ENCODE peak calls at places on chromosomes 1 and 21, in five cellular contexts. X, L, R, U and O are unnamed samples.
A peak's percentile ranks its signal among the peaks of the same experiment; 100 is the strongest.

GRCh38 chr1:180923024-180923841 is 10.5 kb downstream of the KIAA1614 start:
- DNase-seq in X (peak; percentile 49), L (peak; percentile 68), R (no peak), U (no peak), O (no peak)

GRCh38 chr1:24935615-24936484 is 5.8 kb upstream of the RUNX3 start:
- DNase-seq in X (no peak), L (no peak), R (no peak), U (no peak), O (no peak)

GRCh38 chr1:166839600-166840308 is 479 bp downstream of the POGK start:
- DNase-seq in X (peak; percentile 72), L (peak; percentile 74), R (peak; percentile 36), U (peak; percentile 81), O (peak; percentile 74)

GRCh38 chr1:58783993-58784757 is at the start of gene JUN:
- DNase-seq in X (peak; percentile 100), L (peak; percentile 96), R (peak; percentile 100), U (peak; percentile 99), O (peak; percentile 99)

GRCh38 chr1:161676441-161676840 is 13.5 kb downstream of the FCGR2B start:
- DNase-seq in X (no peak), L (no peak), R (no peak), U (no peak), O (no peak)

GRCh38 chr21:46017148-46017547 is 35.6 kb downstream of the COL6A1 start:
- DNase-seq in X (no peak), L (no peak), R (no peak), U (no peak), O (no peak)

GRCh38 chr1:92203105-92203504 is 14.6 kb upstream of the C1orf146 start:
- DNase-seq in X (no peak), L (no peak), R (no peak), U (no peak), O (no peak)

GRCh38 chr1:239999170-239999569 is 92.5 kb upstream of the FMN2 start:
- DNase-seq in X (no peak), L (no peak), R (no peak), U (no peak), O (no peak)

GRCh38 chr21:16309250-16309971 is 579.6 kb downstream of the USP25 start:
- DNase-seq in X (no peak), L (no peak), R (no peak), U (no peak), O (no peak)

GRCh38 chr1:203028784-203029553 is 2.7 kb downstream of the PPFIA4 start:
- DNase-seq in X (peak; percentile 46), L (no peak), R (no peak), U (peak; percentile 40), O (no peak)

GRCh38 chr1:22131875-22132486 is 10.9 kb downstream of the WNT4 start:
- DNase-seq in X (no peak), L (peak; percentile 91), R (no peak), U (peak; percentile 74), O (peak; percentile 54)

GRCh38 chr1:110566836-110567235 is 39.3 kb downstream of the KCNA2 start:
- DNase-seq in X (no peak), L (no peak), R (no peak), U (no peak), O (no peak)

GRCh38 chr1:47818682-47819502 is 178.3 kb downstream of the TRABD2B start:
- DNase-seq in X (no peak), L (no peak), R (no peak), U (no peak), O (no peak)

GRCh38 chr1:22895357-22895756 is 77.3 kb downstream of the LACTBL1 start:
- DNase-seq in X (no peak), L (no peak), R (no peak), U (no peak), O (no peak)

GRCh38 chr1:160191756-160192155 is 1.4 kb downstream of the CASQ1 start:
- DNase-seq in X (no peak), L (no peak), R (no peak), U (no peak), O (no peak)

GRCh38 chr21:25330266-25330665 is 277.0 kb downstream of the MRPL39 start:
- DNase-seq in X (peak; percentile 61), L (no peak), R (no peak), U (no peak), O (no peak)

GRCh38 chr1:234246638-234247116 is 126.6 kb upstream of the COA6 start:
- DNase-seq in X (no peak), L (no peak), R (no peak), U (no peak), O (peak; percentile 76)

GRCh38 chr1:51937112-51937511 is 53.4 kb downstream of the RAB3B start:
- DNase-seq in X (no peak), L (no peak), R (no peak), U (no peak), O (no peak)

GRCh38 chr1:226449823-226450222 is 41.9 kb upstream of the PARP1 start:
- DNase-seq in X (no peak), L (no peak), R (no peak), U (no peak), O (no peak)

GRCh38 chr1:227351443-227351842 is 33.2 kb upstream of the CDC42BPA start:
- DNase-seq in X (peak; percentile 68), L (no peak), R (no peak), U (no peak), O (no peak)

GRCh38 chr1:115879977-115880376 is 39.1 kb upstream of the NHLH2 start:
- DNase-seq in X (no peak), L (no peak), R (no peak), U (no peak), O (no peak)

GRCh38 chr1:37793773-37794371 is at the start of gene MANEAL:
- DNase-seq in X (peak; percentile 79), L (peak; percentile 60), R (no peak), U (peak; percentile 71), O (peak; percentile 85)

GRCh38 chr1:215568287-215568692 is 1.2 kb downstream of the KCTD3 start:
- DNase-seq in X (peak; percentile 72), L (no peak), R (peak; percentile 38), U (peak; percentile 53), O (no peak)

GRCh38 chr1:64114012-64114525 is 89.4 kb upstream of the UBE2U start:
- DNase-seq in X (peak; percentile 54), L (no peak), R (no peak), U (no peak), O (no peak)

GRCh38 chr1:218585565-218586184 is 240.5 kb downstream of the TGFB2 start:
- DNase-seq in X (peak; percentile 25), L (peak; percentile 73), R (no peak), U (no peak), O (no peak)

GRCh38 chr1:172219966-172220365 is 200.5 kb upstream of the C1orf105 start:
- DNase-seq in X (no peak), L (no peak), R (no peak), U (no peak), O (no peak)

GRCh38 chr21:32771134-32771523 is 426 bp downstream of the PAXBP1 start:
- DNase-seq in X (peak; percentile 77), L (peak; percentile 61), R (peak; percentile 45), U (no peak), O (no peak)

GRCh38 chr1:210857724-210858123 is 276.2 kb downstream of the KCNH1 start:
- DNase-seq in X (no peak), L (no peak), R (no peak), U (no peak), O (no peak)

GRCh38 chr1:232635778-232636356 is 5.9 kb upstream of the SIPA1L2 start:
- DNase-seq in X (peak; percentile 68), L (no peak), R (no peak), U (no peak), O (no peak)

GRCh38 chr1:12609469-12610003 is 8.5 kb downstream of the DHRS3 start:
- DNase-seq in X (no peak), L (no peak), R (no peak), U (no peak), O (no peak)

GRCh38 chr1:66168919-66169725 is 364.8 kb upstream of the SGIP1 start:
- DNase-seq in X (no peak), L (no peak), R (no peak), U (no peak), O (no peak)

GRCh38 chr21:34846601-34847112 is 177.9 kb downstream of the CLIC6 start:
- DNase-seq in X (peak; percentile 91), L (no peak), R (no peak), U (no peak), O (no peak)

GRCh38 chr1:54279457-54279856 is 79.5 kb downstream of the MRPL37 start:
- DNase-seq in X (no peak), L (no peak), R (no peak), U (no peak), O (no peak)
- TF ChIP-seq CTCF in X (no peak), L (no peak), R (no peak), U (no peak), O (no peak)

DNA sequence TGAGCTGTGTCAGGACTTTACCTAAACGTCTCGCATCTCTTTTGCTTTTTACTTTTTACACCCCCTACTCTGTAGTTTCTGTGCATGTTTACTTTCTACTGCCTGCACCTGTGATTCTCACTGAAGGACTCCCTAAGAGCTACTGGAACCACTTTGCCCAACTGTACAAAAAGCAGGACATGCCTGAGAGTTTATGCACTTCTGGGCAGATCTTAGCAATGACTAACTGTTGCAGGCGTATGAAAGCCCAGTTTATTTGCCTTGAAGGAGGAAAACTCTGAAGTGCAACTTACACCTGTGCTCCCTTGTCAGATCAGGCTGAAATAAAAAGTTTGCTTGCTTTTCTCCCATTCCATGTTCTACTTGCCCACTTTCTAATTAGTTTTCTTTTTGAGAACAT is 467.0 kb upstream of the USP24 start:
- DNase-seq in X (no peak), L (no peak), R (no peak), U (no peak), O (no peak)
- H3K4me3 ChIP-seq in X (no peak overlapping the region), L (no peak overlapping the region), R (no peak overlapping the region), U (no peak overlapping the region), O (no peak overlapping the region)

GRCh38 chr1:10640843-10641553 is 155.4 kb downstream of the CASZ1 start:
- DNase-seq in X (no peak), L (no peak), R (no peak), U (no peak), O (no peak)
- TF ChIP-seq CTCF in X (no peak), L (no peak), R (no peak), U (no peak), O (no peak)

GRCh38 chr21:17537299-17537698 is 24.5 kb downstream of the CXADR start:
- DNase-seq in X (peak; percentile 8), L (no peak), R (no peak), U (no peak), O (no peak)
- H3K4me3 ChIP-seq in X (no peak overlapping the region), L (no peak overlapping the region), R (no peak overlapping the region), U (no peak overlapping the region), O (no peak overlapping the region)